ENCODE peak calls at places on chromosomes 4 and X, in seven cellular contexts. Z is lower lobe of right lung, V is breast epithelium, S is ascending aorta, Y is gastrocnemius medialis, C is HepG2, E is hepatocyte. L is an unnamed sample. For H3K4me1, the result is how much of the 10 kb centered on the place peaks cover.

GRCh38 chrX:96770315-96770714 is 85.7 kb downstream of the DIAPH2 start:
- DNase-seq in Z (no peak), V (no peak), S (no peak), Y (no peak), C (peak), E (peak), L (no peak)

GRCh38 chrX:53817548-53817947 is 131.0 kb upstream of the HUWE1 start:
- DNase-seq in Z (no peak), V (no peak), S (no peak), Y (no peak), C (no peak), E (no peak), L (no peak)

GRCh38 chr4:142405021-142405991 is 440.8 kb downstream of the INPP4B start:
- DNase-seq in Z (peak), V (no peak), S (no peak), Y (peak), C (no peak), E (peak), L (no peak)

GRCh38 chr4:24809376-24809775 is 14.0 kb downstream of the SOD3 start:
- DNase-seq in Z (no peak), V (no peak), S (no peak), Y (no peak), C (no peak), E (no peak), L (no peak)

GRCh38 chr4:7217453-7218310 is 25.3 kb downstream of the SORCS2 start:
- DNase-seq in Z (peak), V (no peak), S (no peak), Y (no peak), C (no peak), E (peak), L (peak)

GRCh38 chrX:41781500-41781899 is 57.5 kb downstream of the GPR82 start:
- DNase-seq in Z (no peak), V (no peak), S (no peak), Y (no peak), C (peak), E (peak), L (no peak)

GRCh38 chrX:50470103-50471031 is at the start of gene DGKK:
- DNase-seq in Z (no peak), V (no peak), S (no peak), Y (no peak), C (peak), E (peak), L (no peak)

GRCh38 chr4:8409271-8410065 is 31.1 kb downstream of the ACOX3 start:
- DNase-seq in Z (peak), V (no peak), S (no peak), Y (no peak), C (no peak), E (no peak), L (peak)

GRCh38 chr4:113871080-113871479 is 108.4 kb downstream of the ARSJ start:
- DNase-seq in Z (no peak), V (no peak), S (no peak), Y (no peak), C (no peak), E (no peak), L (no peak)

GRCh38 chr4:180866933-180867643 is 1376.1 kb upstream of the TENM3 start:
- DNase-seq in Z (no peak), V (no peak), S (no peak), Y (no peak), C (no peak), E (no peak), L (peak)

GRCh38 chrX:5644786-5645185 is 583.9 kb downstream of the NLGN4X start:
- DNase-seq in Z (no peak), V (no peak), S (no peak), Y (no peak), C (no peak), E (no peak), L (no peak)

GRCh38 chr4:138158746-138159297 is 83.3 kb downstream of the SLC7A11 start:
- DNase-seq in Z (no peak), V (no peak), S (no peak), Y (no peak), C (no peak), E (no peak), L (no peak)

GRCh38 chrX:119758682-119759332 is 419 bp downstream of the SOWAHD start:
- DNase-seq in Z (no peak), V (no peak), S (no peak), Y (no peak), C (no peak), E (peak), L (peak)

GRCh38 chr4:22417408-22417807 is 98.5 kb downstream of the ADGRA3 start:
- DNase-seq in Z (no peak), V (no peak), S (no peak), Y (no peak), C (no peak), E (no peak), L (no peak)

GRCh38 chrX:100995469-100995868 is 26.0 kb downstream of the ARL13A start:
- DNase-seq in Z (no peak), V (no peak), S (no peak), Y (peak), C (peak), E (peak), L (no peak)

GRCh38 chr4:102299708-102300107 is 45.6 kb downstream of the SLC39A8 start:
- DNase-seq in Z (peak), V (no peak), S (no peak), Y (no peak), C (peak), E (peak), L (peak)

GRCh38 chr4:166482755-166483154 is 609.7 kb downstream of the TLL1 start:
- DNase-seq in Z (no peak), V (no peak), S (no peak), Y (no peak), C (peak), E (no peak), L (no peak)

GRCh38 chr4:76074995-76075600 is 589 bp downstream of the ART3 start:
- DNase-seq in Z (no peak), V (no peak), S (no peak), Y (no peak), C (no peak), E (no peak), L (no peak)

GRCh38 chr4:37825943-37826281 is 574 bp upstream of the PGM2 start:
- DNase-seq in Z (no peak), V (no peak), S (no peak), Y (no peak), C (no peak), E (no peak), L (no peak)

GRCh38 chr4:33025236-33025635 is 2305.1 kb downstream of the PCDH7 start:
- DNase-seq in Z (no peak), V (no peak), S (no peak), Y (no peak), C (no peak), E (no peak), L (no peak)

GRCh38 chrX:11386001-11386523 is 92.8 kb downstream of the AMELX start:
- DNase-seq in Z (no peak), V (no peak), S (no peak), Y (peak), C (no peak), E (peak), L (peak)

GRCh38 chr4:38612996-38613395 is 51.0 kb upstream of the KLF3 start:
- DNase-seq in Z (no peak), V (no peak), S (no peak), Y (no peak), C (no peak), E (peak), L (no peak)

GRCh38 chrX:102746134-102746584 is 25.6 kb downstream of the GPRASP3 start:
- DNase-seq in Z (peak), V (no peak), S (no peak), Y (no peak), C (no peak), E (peak), L (peak)

GRCh38 chrX:130108647-130109428 is 1.5 kb downstream of the ELF4 start:
- DNase-seq in Z (peak), V (no peak), S (no peak), Y (peak), C (peak), E (peak), L (peak)

GRCh38 chrX:71315917-71316316 is 14.4 kb downstream of the ITGB1BP2 start:
- DNase-seq in Z (no peak), V (no peak), S (no peak), Y (no peak), C (no peak), E (no peak), L (no peak)

GRCh38 chrX:18676470-18676869 is 4.6 kb upstream of the RS1 start:
- DNase-seq in Z (no peak), V (no peak), S (no peak), Y (no peak), C (peak), E (peak), L (no peak)

GRCh38 chrX:129523076-129524055 is at the start of gene SMARCA1:
- DNase-seq in Z (peak), V (peak), S (no peak), Y (peak), C (peak), E (peak), L (peak)

GRCh38 chrX:39308126-39308525 is 506.9 kb downstream of the MID1IP1 start:
- DNase-seq in Z (no peak), V (no peak), S (no peak), Y (no peak), C (no peak), E (no peak), L (no peak)

GRCh38 chr4:1809754-1810502 is 16.8 kb downstream of the FGFR3 start:
- DNase-seq in Z (peak), V (no peak), S (no peak), Y (no peak), C (peak), E (peak), L (peak)

GRCh38 chr4:177853198-177853597 is 411.0 kb upstream of the AGA start:
- DNase-seq in Z (no peak), V (no peak), S (no peak), Y (no peak), C (no peak), E (no peak), L (no peak)

DNA sequence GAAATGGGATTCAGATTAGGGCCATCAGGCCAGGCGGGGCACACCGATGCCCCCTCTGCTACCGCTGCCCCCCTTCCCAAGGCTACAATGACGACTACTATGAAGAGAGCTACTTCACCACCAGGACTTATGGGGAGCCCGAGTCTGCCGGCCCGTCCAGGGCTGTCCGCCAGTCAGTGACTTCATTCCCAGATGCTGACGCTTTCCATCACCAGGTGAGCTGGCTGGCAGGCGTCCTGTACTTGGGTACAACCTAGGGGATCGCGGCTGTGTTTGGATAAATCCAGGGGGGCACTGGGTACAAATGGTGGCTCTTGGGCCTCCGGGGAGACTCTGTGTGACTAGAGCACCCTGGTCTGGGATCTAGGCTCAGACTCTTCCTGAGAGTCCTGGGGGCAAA is 1.1 kb downstream of the EMD start:
- DNase-seq in Z (no peak), V (no peak), S (no peak), Y (no peak), C (no peak), E (no peak), L (no peak)
- H3K4me1 ChIP-seq in Z (under half), V (under half), S (under half), Y (under half), C (under half), E (under half), L (under half)

GRCh38 chr4:47473351-47473750 is 9.8 kb upstream of the COMMD8 start:
- DNase-seq in Z (no peak), V (no peak), S (no peak), Y (no peak), C (no peak), E (no peak), L (no peak)

GRCh38 chr4:47469951-47470350 is 6.4 kb upstream of the COMMD8 start:
- DNase-seq in Z (no peak), V (no peak), S (no peak), Y (no peak), C (no peak), E (no peak), L (no peak)

GRCh38 chr4:47468686-47469365 is 5.3 kb upstream of the COMMD8 start:
- DNase-seq in Z (no peak), V (no peak), S (no peak), Y (no peak), C (no peak), E (no peak), L (no peak)

GRCh38 chr4:47471591-47471990 is 8.1 kb upstream of the COMMD8 start:
- DNase-seq in Z (no peak), V (no peak), S (no peak), Y (no peak), C (peak), E (no peak), L (no peak)

DNA sequence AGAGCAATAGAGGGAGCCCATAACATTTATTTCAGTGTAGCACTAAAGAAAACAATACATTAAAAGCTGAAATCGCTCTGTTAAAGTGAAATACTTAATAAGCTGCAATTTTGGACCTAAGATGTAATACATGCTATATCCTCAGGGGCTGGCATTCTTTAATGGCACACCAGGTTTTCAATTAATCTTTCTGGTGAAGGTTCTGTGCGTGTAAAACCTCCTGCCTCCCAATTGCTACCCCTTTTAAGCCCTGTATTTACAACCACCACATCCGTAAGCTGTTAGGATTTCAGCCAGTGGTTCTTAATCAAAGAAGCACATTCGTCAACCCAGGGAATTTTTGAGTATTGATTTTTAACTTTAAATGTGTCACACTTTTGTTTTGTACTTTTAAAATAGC is 7.6 kb upstream of the COMMD8 start:
- DNase-seq in Z (no peak), V (no peak), S (no peak), Y (no peak), C (no peak), E (no peak), L (no peak)
- TF ChIP-seq CTCF in Z (no peak), V (no peak), S (no peak), Y (no peak), C (no peak), E (no peak), L (no peak)

GRCh38 chr4:122833999-122834398 is 7.4 kb downstream of the FGF2 start:
- DNase-seq in Z (no peak), V (no peak), S (no peak), Y (no peak), C (no peak), E (no peak), L (no peak)
- H3K4me1 ChIP-seq in Z (under half), V (under half), S (under half), Y (under half), C (under half), E (under half), L (under half)

DNA sequence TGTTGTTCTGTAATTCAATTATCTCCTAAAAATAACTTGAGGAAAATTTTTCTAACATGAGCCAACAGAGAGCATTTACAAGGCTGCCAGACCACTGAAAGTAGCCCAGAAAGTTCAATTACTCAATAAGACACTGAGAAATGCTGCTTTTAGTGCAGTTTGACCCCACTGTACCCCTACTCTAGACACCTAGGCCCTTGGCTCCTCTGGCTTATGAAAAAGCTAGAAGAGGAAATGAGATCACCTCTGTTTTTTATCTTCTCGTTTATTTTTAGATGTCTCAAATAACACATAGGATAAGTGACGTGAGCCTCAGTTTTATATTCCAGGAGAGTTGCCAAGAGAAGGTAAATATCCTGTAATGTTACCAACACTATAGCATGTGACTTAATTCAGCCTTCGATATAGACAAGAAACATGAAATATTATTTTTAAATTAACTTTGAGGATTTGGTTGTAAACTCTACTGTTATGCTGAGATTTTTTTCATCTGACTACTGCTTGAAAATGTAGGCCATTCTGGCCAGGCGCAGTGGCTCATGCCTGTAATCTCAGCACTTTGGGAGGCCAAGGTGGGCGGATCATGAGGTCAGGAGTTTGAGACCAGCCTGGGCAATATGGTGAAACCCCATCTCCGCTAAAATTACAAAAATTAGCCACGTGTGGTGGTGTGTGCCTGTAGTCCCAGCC is 24.4 kb downstream of the TNIP3 start:
- DNase-seq in Z (no peak), V (no peak), S (no peak), Y (no peak), C (no peak), E (peak), L (no peak)
- TF ChIP-seq CTCF in Z (no peak), V (no peak), S (no peak), Y (no peak), C (no peak), E (no peak), L (no peak)

L was measured in mucosa of descending colon.